ENCODE peak calls at places on chromosomes 16 and 17, in eight cellular contexts. L, B, X, O, M, A, N and Y are unnamed samples.

GRCh38 chr17:20612635-20613034 is 33.1 kb downstream of the CDRT15L2 start:
- DNase-seq in L (no peak), B (no peak), X (no peak), O (no peak), M (no peak), A (no peak), N (no peak), Y (no peak)

GRCh38 chr16:55668337-55669281 is 12.8 kb downstream of the SLC6A2 start:
- DNase-seq in L (no peak), B (no peak), X (no peak), O (no peak), M (no peak), A (no peak), N (no peak), Y (no peak)

GRCh38 chr16:19130852-19131808 is 17.4 kb downstream of the ITPRIPL2 start:
- DNase-seq in L (no peak), B (peak), X (no peak), O (no peak), M (peak), A (no peak), N (no peak), Y (peak)

GRCh38 chr17:48954300-48954755 is 9.7 kb upstream of the SNF8 start:
- DNase-seq in L (no peak), B (peak), X (peak), O (no peak), M (peak), A (no peak), N (no peak), Y (peak)

GRCh38 chr16:2532494-2533141 is 1.4 kb upstream of the CEMP1 start:
- DNase-seq in L (no peak), B (peak), X (peak), O (peak), M (peak), A (peak), N (no peak), Y (no peak)

GRCh38 chr16:1890024-1890700 is 18.2 kb upstream of the MEIOB start:
- DNase-seq in L (no peak), B (no peak), X (no peak), O (no peak), M (no peak), A (no peak), N (no peak), Y (no peak)

GRCh38 chr17:48442819-48443218 is 12.8 kb upstream of the SKAP1 start:
- DNase-seq in L (no peak), B (no peak), X (no peak), O (no peak), M (no peak), A (no peak), N (no peak), Y (no peak)

GRCh38 chr16:75377971-75378386 is 55.3 kb downstream of the CFDP1 start:
- DNase-seq in L (peak), B (peak), X (peak), O (peak), M (no peak), A (no peak), N (no peak), Y (peak)

GRCh38 chr16:82050909-82051357 is 15.9 kb downstream of the HSD17B2 start:
- DNase-seq in L (no peak), B (no peak), X (no peak), O (no peak), M (no peak), A (no peak), N (no peak), Y (no peak)

GRCh38 chr17:72567774-72568173 is 447.0 kb downstream of the SOX9 start:
- DNase-seq in L (no peak), B (no peak), X (no peak), O (no peak), M (no peak), A (no peak), N (no peak), Y (no peak)

GRCh38 chr16:59783191-59783590 is 1049.1 kb upstream of the GOT2 start:
- DNase-seq in L (no peak), B (peak), X (no peak), O (no peak), M (no peak), A (no peak), N (no peak), Y (no peak)

GRCh38 chr17:58865301-58865700 is 109.6 kb downstream of the PPM1E start:
- DNase-seq in L (no peak), B (no peak), X (no peak), O (no peak), M (no peak), A (no peak), N (no peak), Y (no peak)

GRCh38 chr16:11514283-11514682 is 72.4 kb downstream of the LITAF start:
- DNase-seq in L (no peak), B (no peak), X (no peak), O (no peak), M (no peak), A (no peak), N (no peak), Y (no peak)

GRCh38 chr16:10743227-10743609 is 424 bp upstream of the NUBP1 start:
- DNase-seq in L (no peak), B (no peak), X (no peak), O (no peak), M (no peak), A (no peak), N (no peak), Y (no peak)

GRCh38 chr17:69443138-69443537 is 28.6 kb downstream of the MAP2K6 start:
- DNase-seq in L (no peak), B (no peak), X (no peak), O (no peak), M (peak), A (no peak), N (no peak), Y (no peak)

GRCh38 chr17:69508814-69509213 is 94.3 kb downstream of the MAP2K6 start:
- DNase-seq in L (no peak), B (peak), X (no peak), O (no peak), M (no peak), A (no peak), N (no peak), Y (no peak)

GRCh38 chr16:78437352-78437968 is 338.0 kb downstream of the WWOX start:
- DNase-seq in L (no peak), B (peak), X (peak), O (no peak), M (peak), A (peak), N (no peak), Y (no peak)

GRCh38 chr16:19215705-19216104 is 47.7 kb downstream of the SYT17 start:
- DNase-seq in L (no peak), B (no peak), X (no peak), O (no peak), M (no peak), A (no peak), N (no peak), Y (no peak)

GRCh38 chr16:54370653-54371052 is 84.1 kb upstream of the IRX3 start:
- DNase-seq in L (no peak), B (no peak), X (peak), O (no peak), M (no peak), A (no peak), N (no peak), Y (no peak)

GRCh38 chr17:80694085-80694991 is 149.7 kb downstream of the RPTOR start:
- DNase-seq in L (no peak), B (no peak), X (no peak), O (no peak), M (no peak), A (no peak), N (no peak), Y (no peak)

GRCh38 chr16:53433509-53433908 is 762 bp upstream of the RBL2 start:
- DNase-seq in L (no peak), B (no peak), X (peak), O (no peak), M (no peak), A (no peak), N (no peak), Y (no peak)

GRCh38 chr17:78714534-78714933 is 67.5 kb downstream of the CYTH1 start:
- DNase-seq in L (no peak), B (no peak), X (no peak), O (no peak), M (no peak), A (no peak), N (no peak), Y (no peak)
- H3K4me3 ChIP-seq in L (no peak), B (no peak), X (no peak), O (no peak), M (no peak), A (no peak), N (no peak), Y (no peak)

GRCh38 chr16:89115216-89115949 is 21.7 kb downstream of the ACSF3 start:
- DNase-seq in L (no peak), B (no peak), X (no peak), O (no peak), M (peak), A (peak), N (no peak), Y (no peak)
- H3K4me3 ChIP-seq in L (no peak), B (no peak), X (no peak), O (no peak), M (no peak), A (no peak), N (peak), Y (no peak)

GRCh38 chr16:86343733-86344585 is 166.4 kb upstream of the FOXF1 start:
- DNase-seq in L (no peak), B (no peak), X (no peak), O (no peak), M (no peak), A (no peak), N (no peak), Y (no peak)
- H3K4me3 ChIP-seq in L (no peak), B (peak), X (no peak), O (peak), M (no peak), A (no peak), N (peak), Y (peak)

GRCh38 chr17:77959216-77959925 is 868 bp downstream of the TNRC6C start:
- DNase-seq in L (no peak), B (peak), X (peak), O (no peak), M (no peak), A (no peak), N (no peak), Y (no peak)
- H3K4me3 ChIP-seq in L (peak), B (peak), X (peak), O (peak), M (peak), A (peak), N (peak), Y (peak)